ENCODE peak calls at places on chromosomes 13 and 19, in seven cellular contexts. G, K, Q, W, M, P and C are unnamed samples.

GRCh38 chr19:1285737-1286360 is at the start of gene EFNA2:
- DNase-seq in W (no peak), G (no peak), P (no peak), Q (no peak), K (no peak), M (no peak), C (no peak)

GRCh38 chr19:49113762-49114629 is at the start of gene LIN7B:
- DNase-seq in Q (no peak), K (peak; percentile 47), W (peak; percentile 77), P (peak; percentile 40), G (peak; percentile 70), M (no peak), C (peak; percentile 71)

GRCh38 chr19:49802836-49803528 is 10.1 kb downstream of the FUZ start:
- DNase-seq in M (no peak), K (no peak), W (no peak), Q (no peak), G (no peak), P (peak; percentile 44), C (no peak)

GRCh38 chr13:34933349-34933748 is 8.7 kb upstream of the NBEA start:
- DNase-seq in M (no peak), G (no peak), Q (no peak), K (no peak), P (no peak), W (no peak), C (no peak)

GRCh38 chr19:15101479-15102082 is 5.6 kb upstream of the SYDE1 start:
- DNase-seq in K (no peak), P (no peak), Q (peak; percentile 35), W (peak; percentile 52), G (no peak), M (no peak), C (peak; percentile 51)

GRCh38 chr13:86757236-86757978 is 913.8 kb upstream of the SLITRK5 start:
- DNase-seq in Q (no peak), G (no peak), P (no peak), W (no peak), K (no peak), M (no peak), C (no peak)

GRCh38 chr13:65868106-65868505 is 1362.0 kb downstream of the PCDH9 start:
- DNase-seq in W (no peak), M (no peak), P (no peak), Q (no peak), G (no peak), K (no peak), C (no peak)

GRCh38 chr19:4676955-4677731 is 7.0 kb upstream of the MYDGF start:
- DNase-seq in M (no peak), W (peak; percentile 56), K (no peak), P (no peak), Q (no peak), G (peak; percentile 66), C (peak; percentile 87)

GRCh38 chr13:108929532-108929931 is 300.1 kb downstream of the MYO16 start:
- DNase-seq in M (no peak), W (no peak), G (no peak), Q (no peak), P (no peak), K (no peak), C (no peak)

GRCh38 chr19:34155686-34156085 is 16.6 kb upstream of the LSM14A start:
- DNase-seq in M (no peak), G (no peak), K (no peak), W (no peak), P (no peak), Q (no peak), C (no peak)

GRCh38 chr13:109877809-109878208 is 91.4 kb upstream of the IRS2 start:
- DNase-seq in W (no peak), K (no peak), M (no peak), P (no peak), Q (no peak), G (no peak), C (no peak)

GRCh38 chr13:34591801-34592454 is 350.1 kb upstream of the NBEA start:
- DNase-seq in P (no peak), Q (peak; percentile 63), W (no peak), G (peak; percentile 67), K (peak; percentile 51), M (no peak), C (no peak)

GRCh38 chr13:111219306-111219705 is 101.1 kb upstream of the TEX29 start:
- DNase-seq in Q (no peak), P (no peak), W (no peak), M (no peak), K (peak; percentile 67), G (peak; percentile 59), C (no peak)

GRCh38 chr19:56217039-56217949 is 15.2 kb downstream of the ZSCAN5C start:
- DNase-seq in G (peak; percentile 31), K (peak; percentile 23), P (no peak), Q (no peak), W (no peak), M (no peak), C (no peak)

GRCh38 chr13:45398862-45399261 is 19.3 kb downstream of the SLC25A30 start:
- DNase-seq in P (no peak), K (no peak), Q (no peak), G (no peak), W (no peak), M (no peak), C (no peak)

GRCh38 chr19:2663920-2664571 is 38.4 kb downstream of the GNG7 start:
- DNase-seq in G (peak; percentile 91), M (no peak), P (no peak), W (peak; percentile 47), Q (no peak), K (no peak), C (peak; percentile 16)

GRCh38 chr13:113009743-113010509 is 40.9 kb downstream of the MCF2L start:
- DNase-seq in Q (no peak), W (no peak), M (no peak), K (no peak), P (no peak), G (no peak), C (no peak)

GRCh38 chr13:42454749-42455148 is 119.2 kb upstream of the TNFSF11 start:
- DNase-seq in W (no peak), Q (no peak), G (no peak), P (no peak), M (no peak), K (no peak), C (no peak)

GRCh38 chr13:32669030-32669646 is 82.9 kb downstream of the PDS5B start:
- DNase-seq in K (no peak), G (no peak), W (no peak), P (no peak), M (no peak), Q (no peak), C (no peak)

GRCh38 chr13:21048901-21049655 is 12.3 kb downstream of the LATS2 start:
- DNase-seq in M (no peak), P (no peak), G (no peak), W (no peak), K (peak; percentile 11), Q (no peak), C (no peak)

GRCh38 chr13:76512676-76513277 is 373.4 kb downstream of the KCTD12 start:
- DNase-seq in W (no peak), M (no peak), Q (no peak), G (no peak), P (no peak), K (no peak), C (no peak)

GRCh38 chr19:49336482-49337266 is 1.5 kb downstream of the CD37 start:
- DNase-seq in W (no peak), Q (no peak), M (no peak), K (no peak), G (no peak), P (no peak), C (no peak)

GRCh38 chr19:9159891-9160290 is 18.9 kb upstream of the OR7D2 start:
- DNase-seq in P (no peak), W (no peak), K (no peak), M (no peak), G (no peak), Q (no peak), C (no peak)

GRCh38 chr19:9161427-9161826 is 17.4 kb upstream of the OR7D2 start:
- DNase-seq in M (no peak), P (no peak), Q (no peak), G (no peak), K (no peak), W (no peak), C (no peak)

GRCh38 chr19:9165256-9165655 is 13.5 kb upstream of the OR7D2 start:
- DNase-seq in K (no peak), P (no peak), G (no peak), Q (no peak), W (no peak), M (no peak), C (no peak)
- H3K9me3 ChIP-seq in K (peaks cover 14% of the 10 kb centered on the region), P (no peaks in the 10 kb centered on the region), G (no peaks in the 10 kb centered on the region), Q (no peaks in the 10 kb centered on the region), W (peaks cover 7% of the 10 kb centered on the region), M (peaks cover 44% of the 10 kb centered on the region), C (no peaks in the 10 kb centered on the region)

GRCh38 chr19:58108546-58108817 is 10.5 kb upstream of the ZSCAN18 start:
- DNase-seq in P (no peak), Q (no peak), W (no peak), G (no peak), K (no peak), M (no peak), C (no peak)

DNA sequence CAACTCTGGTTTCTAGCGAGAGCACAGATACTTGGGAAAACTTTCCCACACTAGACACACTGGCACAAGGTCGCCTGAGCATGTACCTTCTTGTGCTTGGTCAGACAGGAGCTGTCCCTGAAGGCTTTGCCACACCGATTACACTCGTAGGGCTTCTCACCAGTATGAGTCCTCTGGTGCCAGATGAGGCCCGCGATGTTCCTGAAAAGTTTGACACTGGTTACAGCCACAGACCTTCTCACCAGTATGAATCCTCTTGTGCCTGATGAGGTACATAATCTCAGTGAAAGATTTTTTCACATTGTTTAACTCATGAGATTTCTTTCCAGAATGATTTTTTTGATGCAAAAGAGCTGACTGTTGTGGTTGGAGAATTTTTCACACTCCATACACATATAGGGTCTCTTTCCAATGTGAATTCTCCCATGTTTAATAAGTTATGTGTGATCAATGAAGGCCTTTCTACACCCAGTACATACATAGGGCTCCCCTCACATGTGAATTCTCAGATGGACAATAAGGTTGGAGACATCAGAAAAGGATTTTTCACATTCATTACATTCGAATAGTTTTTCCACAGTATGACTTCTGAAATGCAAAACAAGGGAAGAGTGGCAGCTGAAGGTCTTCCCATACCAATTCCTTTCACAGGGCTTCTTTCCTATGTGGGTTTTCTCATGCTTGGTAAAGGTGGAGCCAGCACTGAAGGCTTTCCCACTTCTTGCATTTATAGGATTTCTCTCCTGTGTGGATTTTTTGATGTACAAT is 9.9 kb upstream of the ZSCAN18 start:
- DNase-seq in K (no peak), P (no peak), M (no peak), W (no peak), G (no peak), Q (no peak), C (no peak)
- H3K27ac ChIP-seq in K (no peak overlapping the region), P (no peak overlapping the region), M (no peak overlapping the region), W (no peak overlapping the region), G (no peak overlapping the region), Q (no peak overlapping the region), C (no peak overlapping the region)

DNA sequence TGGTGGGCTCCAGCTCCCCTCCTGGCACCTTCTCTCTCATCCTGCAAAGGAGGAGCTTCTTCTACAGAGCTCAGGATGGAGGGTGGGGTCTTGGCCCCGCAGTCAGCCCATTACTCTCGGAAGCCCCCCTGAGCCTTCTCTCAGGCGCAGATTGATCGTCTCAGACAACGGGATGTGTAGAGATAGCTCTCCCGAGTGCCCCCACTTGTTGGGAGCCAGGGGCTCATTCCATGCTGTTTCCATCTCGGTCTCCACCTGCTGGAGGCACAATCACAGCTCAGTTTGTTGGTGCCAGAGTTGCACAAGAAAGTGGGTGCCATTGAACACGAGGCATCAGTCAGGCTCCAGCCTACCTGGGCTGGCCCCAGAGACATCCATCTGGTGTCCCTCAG is 3.6 kb upstream of the ZNF135 start:
- DNase-seq in Q (no peak), G (no peak), P (no peak), W (no peak), M (no peak), K (no peak), C (peak; percentile 74)
- H3K9me3 ChIP-seq in Q (no peaks in the 10 kb centered on the region), G (no peaks in the 10 kb centered on the region), P (no peaks in the 10 kb centered on the region), W (peaks cover 4% of the 10 kb centered on the region), M (peaks cover 49% of the 10 kb centered on the region), K (peaks cover 13% of the 10 kb centered on the region), C (peaks cover 6% of the 10 kb centered on the region)

GRCh38 chr19:14073232-14073924 is 792 bp downstream of the MISP3 start:
- DNase-seq in K (peak; percentile 62), M (no peak), G (peak; percentile 83), Q (peak; percentile 39), P (peak; percentile 51), W (peak; percentile 81), C (peak; percentile 67)
- H3K27ac ChIP-seq in K (peak overlapping the region; percentile 88), M (peak overlapping the region; percentile 95), G (peak overlapping the region; percentile 92), Q (peak overlapping the region; percentile 81), P (peak overlapping the region; percentile 83), W (peak overlapping the region; percentile 89), C (peak overlapping the region; percentile 78)